ENCODE peak calls at places on chromosome 5, in seven cellular contexts. One of them, this sample, is unnamed.

GRCh38 chr5:170347022-170347421 is 42.1 kb downstream of the KCNMB1 start:
- DNase-seq in neuronal stem cell: no peak
- DNase-seq in fibroblast of the aortic adventitia: no peak
- DNase-seq in adrenal gland: no peak
- DNase-seq in dorsolateral prefrontal cortex: no peak
- DNase-seq in AG04449: no peak
- DNase-seq in CD8-positive, alpha-beta memory T cell: no peak
- DNase-seq in this sample: no peak

GRCh38 chr5:75584641-75585040 is 26.6 kb upstream of the ANKDD1B start:
- DNase-seq in AG04449: no peak
- DNase-seq in adrenal gland: no peak
- DNase-seq in fibroblast of the aortic adventitia: no peak
- DNase-seq in neuronal stem cell: no peak
- DNase-seq in CD8-positive, alpha-beta memory T cell: no peak
- DNase-seq in dorsolateral prefrontal cortex: no peak
- DNase-seq in this sample: peak

GRCh38 chr5:97624861-97625260 is 441.8 kb upstream of the RIOK2 start:
- DNase-seq in AG04449: peak
- DNase-seq in CD8-positive, alpha-beta memory T cell: no peak
- DNase-seq in fibroblast of the aortic adventitia: peak
- DNase-seq in neuronal stem cell: no peak
- DNase-seq in dorsolateral prefrontal cortex: no peak
- DNase-seq in adrenal gland: no peak
- DNase-seq in this sample: no peak

GRCh38 chr5:34524123-34524522 is 132.0 kb upstream of the RAI14 start:
- DNase-seq in adrenal gland: peak
- DNase-seq in AG04449: peak
- DNase-seq in neuronal stem cell: no peak
- DNase-seq in dorsolateral prefrontal cortex: no peak
- DNase-seq in fibroblast of the aortic adventitia: peak
- DNase-seq in CD8-positive, alpha-beta memory T cell: no peak
- DNase-seq in this sample: peak

GRCh38 chr5:179716286-179716685 is 16.3 kb upstream of the MAML1 start:
- DNase-seq in CD8-positive, alpha-beta memory T cell: no peak
- DNase-seq in neuronal stem cell: no peak
- DNase-seq in AG04449: no peak
- DNase-seq in adrenal gland: no peak
- DNase-seq in fibroblast of the aortic adventitia: no peak
- DNase-seq in dorsolateral prefrontal cortex: no peak
- DNase-seq in this sample: no peak

GRCh38 chr5:143101740-143102386 is 301.6 kb downstream of the NR3C1 start:
- DNase-seq in neuronal stem cell: no peak
- DNase-seq in adrenal gland: no peak
- DNase-seq in fibroblast of the aortic adventitia: peak
- DNase-seq in dorsolateral prefrontal cortex: no peak
- DNase-seq in AG04449: no peak
- DNase-seq in CD8-positive, alpha-beta memory T cell: no peak
- DNase-seq in this sample: no peak

GRCh38 chr5:168710706-168711105 is 131.5 kb upstream of the PANK3 start:
- DNase-seq in neuronal stem cell: no peak
- DNase-seq in dorsolateral prefrontal cortex: no peak
- DNase-seq in AG04449: no peak
- DNase-seq in fibroblast of the aortic adventitia: no peak
- DNase-seq in adrenal gland: no peak
- DNase-seq in CD8-positive, alpha-beta memory T cell: no peak
- DNase-seq in this sample: no peak

GRCh38 chr5:1324719-1325190 is 20.1 kb downstream of the CLPTM1L start:
- DNase-seq in fibroblast of the aortic adventitia: no peak
- DNase-seq in AG04449: no peak
- DNase-seq in neuronal stem cell: no peak
- DNase-seq in adrenal gland: no peak
- DNase-seq in CD8-positive, alpha-beta memory T cell: no peak
- DNase-seq in dorsolateral prefrontal cortex: no peak
- DNase-seq in this sample: no peak

GRCh38 chr5:72160959-72161358 is 53.7 kb downstream of the MAP1B start:
- DNase-seq in AG04449: no peak
- DNase-seq in CD8-positive, alpha-beta memory T cell: no peak
- DNase-seq in adrenal gland: no peak
- DNase-seq in neuronal stem cell: no peak
- DNase-seq in fibroblast of the aortic adventitia: peak
- DNase-seq in dorsolateral prefrontal cortex: no peak
- DNase-seq in this sample: no peak

GRCh38 chr5:74848553-74849025 is 17.6 kb downstream of the FAM169A start:
- DNase-seq in CD8-positive, alpha-beta memory T cell: no peak
- DNase-seq in AG04449: no peak
- DNase-seq in dorsolateral prefrontal cortex: no peak
- DNase-seq in adrenal gland: no peak
- DNase-seq in fibroblast of the aortic adventitia: no peak
- DNase-seq in neuronal stem cell: no peak
- DNase-seq in this sample: no peak

GRCh38 chr5:124764585-124764984 is 18.1 kb upstream of the ZNF608 start:
- DNase-seq in CD8-positive, alpha-beta memory T cell: no peak
- DNase-seq in neuronal stem cell: no peak
- DNase-seq in fibroblast of the aortic adventitia: no peak
- DNase-seq in dorsolateral prefrontal cortex: no peak
- DNase-seq in AG04449: no peak
- DNase-seq in adrenal gland: no peak
- DNase-seq in this sample: no peak

GRCh38 chr5:126124706-126125345 is 298.4 kb upstream of the GRAMD2B start:
- DNase-seq in fibroblast of the aortic adventitia: peak
- DNase-seq in dorsolateral prefrontal cortex: no peak
- DNase-seq in neuronal stem cell: no peak
- DNase-seq in CD8-positive, alpha-beta memory T cell: no peak
- DNase-seq in adrenal gland: no peak
- DNase-seq in AG04449: peak
- DNase-seq in this sample: peak

GRCh38 chr5:30765227-30765626 is 428.3 kb upstream of the CDH6 start:
- DNase-seq in fibroblast of the aortic adventitia: peak
- DNase-seq in CD8-positive, alpha-beta memory T cell: no peak
- DNase-seq in neuronal stem cell: no peak
- DNase-seq in AG04449: no peak
- DNase-seq in dorsolateral prefrontal cortex: no peak
- DNase-seq in adrenal gland: no peak
- DNase-seq in this sample: peak

GRCh38 chr5:181233436-181234115 is 10.1 kb downstream of the RACK1 start:
- DNase-seq in fibroblast of the aortic adventitia: no peak
- DNase-seq in AG04449: no peak
- DNase-seq in neuronal stem cell: no peak
- DNase-seq in dorsolateral prefrontal cortex: no peak
- DNase-seq in adrenal gland: no peak
- DNase-seq in CD8-positive, alpha-beta memory T cell: no peak
- DNase-seq in this sample: no peak

GRCh38 chr5:50439221-50439620 is 1.9 kb downstream of the EMB start:
- DNase-seq in CD8-positive, alpha-beta memory T cell: no peak
- DNase-seq in neuronal stem cell: no peak
- DNase-seq in fibroblast of the aortic adventitia: no peak
- DNase-seq in AG04449: no peak
- DNase-seq in adrenal gland: no peak
- DNase-seq in dorsolateral prefrontal cortex: no peak
- DNase-seq in this sample: no peak

GRCh38 chr5:83184534-83184933 is 107.2 kb downstream of the XRCC4 start:
- DNase-seq in neuronal stem cell: no peak
- DNase-seq in CD8-positive, alpha-beta memory T cell: no peak
- DNase-seq in dorsolateral prefrontal cortex: no peak
- DNase-seq in AG04449: no peak
- DNase-seq in adrenal gland: no peak
- DNase-seq in fibroblast of the aortic adventitia: peak
- DNase-seq in this sample: peak

GRCh38 chr5:127995556-127995955 is 88.0 kb upstream of the SLC12A2 start:
- DNase-seq in AG04449: peak
- DNase-seq in fibroblast of the aortic adventitia: peak
- DNase-seq in neuronal stem cell: no peak
- DNase-seq in adrenal gland: peak
- DNase-seq in CD8-positive, alpha-beta memory T cell: no peak
- DNase-seq in dorsolateral prefrontal cortex: no peak
- DNase-seq in this sample: no peak

GRCh38 chr5:109567374-109568044 is 122.2 kb upstream of the MAN2A1 start:
- DNase-seq in dorsolateral prefrontal cortex: no peak
- DNase-seq in CD8-positive, alpha-beta memory T cell: no peak
- DNase-seq in neuronal stem cell: no peak
- DNase-seq in adrenal gland: no peak
- DNase-seq in fibroblast of the aortic adventitia: peak
- DNase-seq in AG04449: peak
- DNase-seq in this sample: peak

GRCh38 chr5:40453689-40454088 is 226.0 kb upstream of the PTGER4 start:
- DNase-seq in CD8-positive, alpha-beta memory T cell: no peak
- DNase-seq in dorsolateral prefrontal cortex: no peak
- DNase-seq in AG04449: no peak
- DNase-seq in neuronal stem cell: no peak
- DNase-seq in fibroblast of the aortic adventitia: no peak
- DNase-seq in adrenal gland: no peak
- DNase-seq in this sample: no peak

DNA sequence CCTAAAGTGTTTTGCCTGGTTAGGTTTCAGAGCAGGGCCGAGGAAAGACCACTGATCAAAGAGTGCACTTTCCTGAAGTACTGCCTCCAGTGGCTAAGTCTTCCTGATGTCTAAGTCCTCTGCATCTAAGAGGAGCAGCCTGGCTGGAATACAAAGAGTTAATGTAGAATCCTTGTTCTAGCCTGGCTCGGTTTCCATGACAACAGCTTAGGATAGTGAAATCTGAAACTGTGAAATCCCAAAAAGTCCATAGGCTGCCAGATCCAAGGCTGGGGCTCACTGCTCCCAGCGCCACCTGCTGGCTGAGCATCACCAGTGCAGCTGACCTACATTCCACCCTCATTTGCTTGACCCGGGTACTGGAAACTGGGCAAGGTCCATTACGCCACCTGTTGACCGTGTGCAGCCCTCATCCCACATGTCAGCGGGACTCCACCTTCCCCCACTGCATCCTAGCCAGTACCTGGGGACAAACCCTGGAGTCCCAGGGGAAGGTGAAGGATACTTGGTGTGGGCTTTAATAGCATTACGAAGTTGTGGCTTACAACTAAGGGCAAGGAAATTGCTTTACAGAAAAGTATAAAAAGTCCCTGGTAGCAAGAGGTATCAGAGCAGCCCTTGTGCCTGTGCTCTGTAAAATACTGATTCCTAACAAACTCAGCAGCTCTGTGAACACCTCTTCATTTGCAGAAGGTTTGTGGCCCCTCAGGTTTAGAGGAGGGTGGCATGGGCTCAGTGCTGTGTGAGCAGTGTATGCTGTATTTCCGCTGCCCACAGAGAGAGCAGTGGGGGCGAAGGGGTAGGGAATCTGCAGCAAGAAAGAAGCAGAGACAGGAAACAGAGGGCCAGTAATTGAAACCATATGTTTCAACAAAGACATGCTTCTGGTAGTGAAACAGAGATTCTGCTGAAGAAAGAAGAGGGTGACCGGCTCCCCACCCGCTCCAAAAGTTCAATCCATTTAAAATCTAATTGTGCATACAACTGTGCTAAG is 36.0 kb downstream of the PCDHGC5 start:
- DNase-seq in fibroblast of the aortic adventitia: peak
- DNase-seq in AG04449: peak
- DNase-seq in adrenal gland: peak
- DNase-seq in dorsolateral prefrontal cortex: peak
- DNase-seq in neuronal stem cell: peak
- DNase-seq in CD8-positive, alpha-beta memory T cell: peak
- DNase-seq in this sample: peak
- H3K4me3 ChIP-seq in fibroblast of the aortic adventitia: peak
- H3K4me3 ChIP-seq in AG04449: peak
- H3K4me3 ChIP-seq in adrenal gland: no peak
- H3K4me3 ChIP-seq in dorsolateral prefrontal cortex: peak
- H3K4me3 ChIP-seq in neuronal stem cell: no peak
- H3K4me3 ChIP-seq in CD8-positive, alpha-beta memory T cell: no peak
- H3K4me3 ChIP-seq in this sample: no peak

DNA sequence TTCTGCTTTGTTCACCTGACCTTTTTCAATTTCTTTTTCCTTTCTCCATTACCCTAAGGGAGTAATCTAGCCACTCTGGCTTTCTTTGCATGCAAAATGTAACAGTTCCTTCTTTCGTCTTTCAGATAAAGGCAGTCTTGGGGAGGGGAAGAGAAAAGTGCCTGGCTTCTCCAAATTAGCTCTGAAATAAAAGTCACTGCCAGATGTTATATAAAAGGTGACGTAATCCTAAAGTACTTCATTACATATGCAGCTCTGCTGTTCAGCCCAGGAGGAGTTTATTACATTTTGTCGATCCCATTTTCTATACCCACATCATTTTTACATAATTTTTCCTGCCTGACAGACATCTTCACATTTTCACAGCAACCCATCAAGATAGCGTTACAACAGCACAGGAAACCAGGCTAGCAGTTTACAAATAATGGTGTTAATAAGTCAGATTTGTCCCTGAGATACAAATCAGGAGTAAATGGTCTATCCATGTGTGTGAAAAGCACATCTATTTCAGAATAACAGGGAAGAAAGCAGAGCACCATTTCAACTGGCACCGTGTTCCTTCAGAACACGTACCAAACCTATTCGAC is 86.6 kb upstream of the SLC30A5 start:
- DNase-seq in adrenal gland: no peak
- DNase-seq in dorsolateral prefrontal cortex: no peak
- DNase-seq in CD8-positive, alpha-beta memory T cell: no peak
- DNase-seq in AG04449: no peak
- DNase-seq in fibroblast of the aortic adventitia: peak
- DNase-seq in neuronal stem cell: no peak
- DNase-seq in this sample: no peak
- H3K4me3 ChIP-seq in adrenal gland: no peak
- H3K4me3 ChIP-seq in dorsolateral prefrontal cortex: no peak
- H3K4me3 ChIP-seq in CD8-positive, alpha-beta memory T cell: no peak
- H3K4me3 ChIP-seq in AG04449: no peak
- H3K4me3 ChIP-seq in fibroblast of the aortic adventitia: no peak
- H3K4me3 ChIP-seq in neuronal stem cell: no peak
- H3K4me3 ChIP-seq in this sample: no peak

GRCh38 chr5:171401167-171401947 is 13.7 kb downstream of the NPM1 start:
- DNase-seq in CD8-positive, alpha-beta memory T cell: no peak
- DNase-seq in dorsolateral prefrontal cortex: no peak
- DNase-seq in fibroblast of the aortic adventitia: no peak
- DNase-seq in adrenal gland: no peak
- DNase-seq in neuronal stem cell: no peak
- DNase-seq in AG04449: no peak
- DNase-seq in this sample: no peak

GRCh38 chr5:171395042-171395441 is 7.4 kb downstream of the NPM1 start:
- DNase-seq in neuronal stem cell: no peak
- DNase-seq in dorsolateral prefrontal cortex: no peak
- DNase-seq in fibroblast of the aortic adventitia: no peak
- DNase-seq in CD8-positive, alpha-beta memory T cell: no peak
- DNase-seq in adrenal gland: no peak
- DNase-seq in AG04449: no peak
- DNase-seq in this sample: no peak

GRCh38 chr5:171400169-171400568 is 12.5 kb downstream of the NPM1 start:
- DNase-seq in fibroblast of the aortic adventitia: no peak
- DNase-seq in CD8-positive, alpha-beta memory T cell: no peak
- DNase-seq in neuronal stem cell: no peak
- DNase-seq in AG04449: no peak
- DNase-seq in adrenal gland: no peak
- DNase-seq in dorsolateral prefrontal cortex: no peak
- DNase-seq in this sample: no peak

GRCh38 chr5:171397599-171397998 is 9.9 kb downstream of the NPM1 start:
- DNase-seq in AG04449: no peak
- DNase-seq in dorsolateral prefrontal cortex: no peak
- DNase-seq in fibroblast of the aortic adventitia: peak
- DNase-seq in CD8-positive, alpha-beta memory T cell: no peak
- DNase-seq in adrenal gland: no peak
- DNase-seq in neuronal stem cell: no peak
- DNase-seq in this sample: no peak

GRCh38 chr5:171397190-171397589 is 9.5 kb downstream of the NPM1 start:
- DNase-seq in neuronal stem cell: no peak
- DNase-seq in adrenal gland: no peak
- DNase-seq in CD8-positive, alpha-beta memory T cell: no peak
- DNase-seq in fibroblast of the aortic adventitia: no peak
- DNase-seq in AG04449: no peak
- DNase-seq in dorsolateral prefrontal cortex: no peak
- DNase-seq in this sample: no peak
- H3K4me3 ChIP-seq in neuronal stem cell: no peak
- H3K4me3 ChIP-seq in adrenal gland: no peak
- H3K4me3 ChIP-seq in CD8-positive, alpha-beta memory T cell: no peak
- H3K4me3 ChIP-seq in fibroblast of the aortic adventitia: no peak
- H3K4me3 ChIP-seq in AG04449: no peak
- H3K4me3 ChIP-seq in dorsolateral prefrontal cortex: no peak
- H3K4me3 ChIP-seq in this sample: no peak

GRCh38 chr5:151600069-151600665 is 9.0 kb upstream of the FAT2 start:
- DNase-seq in CD8-positive, alpha-beta memory T cell: no peak
- DNase-seq in fibroblast of the aortic adventitia: no peak
- DNase-seq in adrenal gland: no peak
- DNase-seq in AG04449: no peak
- DNase-seq in dorsolateral prefrontal cortex: no peak
- DNase-seq in neuronal stem cell: no peak
- DNase-seq in this sample: no peak
- H3K4me3 ChIP-seq in CD8-positive, alpha-beta memory T cell: no peak
- H3K4me3 ChIP-seq in fibroblast of the aortic adventitia: no peak
- H3K4me3 ChIP-seq in adrenal gland: no peak
- H3K4me3 ChIP-seq in AG04449: no peak
- H3K4me3 ChIP-seq in dorsolateral prefrontal cortex: no peak
- H3K4me3 ChIP-seq in neuronal stem cell: no peak
- H3K4me3 ChIP-seq in this sample: no peak